ENCODE peak calls at places on chromosomes 4 and X, in nine cellular contexts. W, B, A, H, R, X, M, U and F are unnamed samples.

GRCh38 chr4:107683873-107684272 is 36.2 kb downstream of the PAPSS1 start:
- DNase-seq in B (no peak), M (no peak), A (no peak), X (no peak), W (no peak), R (no peak), H (no peak), U (no peak), F (no peak)

GRCh38 chr4:52824603-52825310 is 37.4 kb upstream of the RASL11B start:
- DNase-seq in A (no peak), W (no peak), M (no peak), R (peak), U (no peak), X (no peak), H (no peak), B (no peak), F (no peak)

GRCh38 chr4:79678472-79679202 is 270.6 kb upstream of the GK2 start:
- DNase-seq in U (peak), B (no peak), X (no peak), H (no peak), M (no peak), W (no peak), A (peak), R (no peak), F (no peak)

GRCh38 chr4:109978704-109979103 is 66.0 kb downstream of the EGF start:
- DNase-seq in W (no peak), B (no peak), A (no peak), X (no peak), U (no peak), H (no peak), M (no peak), R (no peak), F (peak)

GRCh38 chr4:185128272-185129119 is 14.6 kb upstream of the SLC25A4 start:
- DNase-seq in U (peak), H (peak), A (peak), M (no peak), W (peak), B (no peak), X (no peak), R (no peak), F (peak)

GRCh38 chr4:76459291-76459723 is 24.3 kb downstream of the SHROOM3 start:
- DNase-seq in H (no peak), W (peak), X (no peak), B (no peak), A (no peak), M (no peak), U (no peak), R (no peak), F (peak)

GRCh38 chr4:8664031-8664805 is 71.7 kb downstream of the CPZ start:
- DNase-seq in M (no peak), X (no peak), R (peak), U (no peak), H (no peak), W (no peak), B (no peak), A (no peak), F (no peak)

GRCh38 chr4:74365761-74366160 is 816 bp downstream of the EREG start:
- DNase-seq in H (no peak), X (peak), A (no peak), B (no peak), M (no peak), R (peak), U (no peak), W (no peak), F (no peak)

GRCh38 chrX:64977051-64977450 is 801 bp upstream of the ZC4H2 start:
- DNase-seq in X (no peak), W (peak), U (no peak), B (no peak), H (no peak), A (no peak), M (no peak), R (no peak), F (no peak)

GRCh38 chrX:56783996-56784620 is 55.1 kb downstream of the NBDY start:
- DNase-seq in R (no peak), A (peak), W (no peak), X (no peak), U (no peak), B (no peak), H (no peak), M (no peak), F (peak)